ENCODE peak calls at places on chromosome 3, in eight cellular contexts. One of them, this sample, is unnamed.

GRCh38 chr3:143358793-143359491 is 239.4 kb downstream of the CHST2 start:
- DNase-seq in stimulated activated CD4-positive, alpha-beta T cell treated with anti-CD3 and anti-CD28 coated beads, Interleukin-4, amount 100 ng/mL, for 24 hours: no peak
- DNase-seq in progenitor cell of endocrine pancreas: no peak
- DNase-seq in neuronal stem cell: no peak
- DNase-seq in Kasumi-1: no peak
- DNase-seq in NCI-H460: no peak
- DNase-seq in activated CD4-positive, alpha-beta T cell treated with anti-CD3 and anti-CD28 coated beads for 36 hours: no peak
- DNase-seq in fibroblast of lung: no peak
- DNase-seq in this sample: no peak

GRCh38 chr3:142934128-142934896 is 29.2 kb downstream of the PAQR9 start:
- DNase-seq in stimulated activated CD4-positive, alpha-beta T cell treated with anti-CD3 and anti-CD28 coated beads, Interleukin-4, amount 100 ng/mL, for 24 hours: no peak
- DNase-seq in progenitor cell of endocrine pancreas: no peak
- DNase-seq in neuronal stem cell: no peak
- DNase-seq in Kasumi-1: no peak
- DNase-seq in NCI-H460: no peak
- DNase-seq in activated CD4-positive, alpha-beta T cell treated with anti-CD3 and anti-CD28 coated beads for 36 hours: no peak
- DNase-seq in fibroblast of lung: no peak
- DNase-seq in this sample: no peak

GRCh38 chr3:108342829-108343478 is 46.6 kb downstream of the HHLA2 start:
- DNase-seq in stimulated activated CD4-positive, alpha-beta T cell treated with anti-CD3 and anti-CD28 coated beads, Interleukin-4, amount 100 ng/mL, for 24 hours: no peak
- DNase-seq in progenitor cell of endocrine pancreas: no peak
- DNase-seq in neuronal stem cell: no peak
- DNase-seq in Kasumi-1: no peak
- DNase-seq in NCI-H460: no peak
- DNase-seq in activated CD4-positive, alpha-beta T cell treated with anti-CD3 and anti-CD28 coated beads for 36 hours: no peak
- DNase-seq in fibroblast of lung: peak; percentile 84
- DNase-seq in this sample: peak; percentile 17

GRCh38 chr3:25386686-25387271 is 41.3 kb upstream of the RARB start:
- DNase-seq in stimulated activated CD4-positive, alpha-beta T cell treated with anti-CD3 and anti-CD28 coated beads, Interleukin-4, amount 100 ng/mL, for 24 hours: no peak
- DNase-seq in progenitor cell of endocrine pancreas: no peak
- DNase-seq in neuronal stem cell: no peak
- DNase-seq in Kasumi-1: no peak
- DNase-seq in NCI-H460: no peak
- DNase-seq in activated CD4-positive, alpha-beta T cell treated with anti-CD3 and anti-CD28 coated beads for 36 hours: no peak
- DNase-seq in fibroblast of lung: no peak
- DNase-seq in this sample: no peak

GRCh38 chr3:177968891-177969290 is 567.3 kb upstream of the KCNMB2 start:
- DNase-seq in stimulated activated CD4-positive, alpha-beta T cell treated with anti-CD3 and anti-CD28 coated beads, Interleukin-4, amount 100 ng/mL, for 24 hours: no peak
- DNase-seq in progenitor cell of endocrine pancreas: no peak
- DNase-seq in neuronal stem cell: no peak
- DNase-seq in Kasumi-1: no peak
- DNase-seq in NCI-H460: no peak
- DNase-seq in activated CD4-positive, alpha-beta T cell treated with anti-CD3 and anti-CD28 coated beads for 36 hours: no peak
- DNase-seq in fibroblast of lung: peak; percentile 68
- DNase-seq in this sample: no peak

GRCh38 chr3:125431912-125432587 is 56.9 kb upstream of the ZNF148 start:
- DNase-seq in stimulated activated CD4-positive, alpha-beta T cell treated with anti-CD3 and anti-CD28 coated beads, Interleukin-4, amount 100 ng/mL, for 24 hours: no peak
- DNase-seq in progenitor cell of endocrine pancreas: no peak
- DNase-seq in neuronal stem cell: no peak
- DNase-seq in Kasumi-1: no peak
- DNase-seq in NCI-H460: no peak
- DNase-seq in activated CD4-positive, alpha-beta T cell treated with anti-CD3 and anti-CD28 coated beads for 36 hours: no peak
- DNase-seq in fibroblast of lung: peak; percentile 35
- DNase-seq in this sample: no peak

GRCh38 chr3:12879191-12879815 is 37.9 kb upstream of the RPL32 start:
- DNase-seq in stimulated activated CD4-positive, alpha-beta T cell treated with anti-CD3 and anti-CD28 coated beads, Interleukin-4, amount 100 ng/mL, for 24 hours: no peak
- DNase-seq in progenitor cell of endocrine pancreas: no peak
- DNase-seq in neuronal stem cell: no peak
- DNase-seq in Kasumi-1: no peak
- DNase-seq in NCI-H460: no peak
- DNase-seq in activated CD4-positive, alpha-beta T cell treated with anti-CD3 and anti-CD28 coated beads for 36 hours: no peak
- DNase-seq in fibroblast of lung: no peak
- DNase-seq in this sample: no peak

GRCh38 chr3:186180891-186181471 is 72.1 kb upstream of the ETV5 start:
- DNase-seq in stimulated activated CD4-positive, alpha-beta T cell treated with anti-CD3 and anti-CD28 coated beads, Interleukin-4, amount 100 ng/mL, for 24 hours: no peak
- DNase-seq in progenitor cell of endocrine pancreas: no peak
- DNase-seq in neuronal stem cell: no peak
- DNase-seq in Kasumi-1: peak; percentile 5
- DNase-seq in NCI-H460: no peak
- DNase-seq in activated CD4-positive, alpha-beta T cell treated with anti-CD3 and anti-CD28 coated beads for 36 hours: no peak
- DNase-seq in fibroblast of lung: no peak
- DNase-seq in this sample: no peak

GRCh38 chr3:4721511-4721911 is 228.4 kb downstream of the ITPR1 start:
- DNase-seq in stimulated activated CD4-positive, alpha-beta T cell treated with anti-CD3 and anti-CD28 coated beads, Interleukin-4, amount 100 ng/mL, for 24 hours: no peak
- DNase-seq in progenitor cell of endocrine pancreas: no peak
- DNase-seq in neuronal stem cell: no peak
- DNase-seq in Kasumi-1: no peak
- DNase-seq in NCI-H460: no peak
- DNase-seq in activated CD4-positive, alpha-beta T cell treated with anti-CD3 and anti-CD28 coated beads for 36 hours: no peak
- DNase-seq in fibroblast of lung: peak; percentile 99
- DNase-seq in this sample: no peak

GRCh38 chr3:194174980-194175379 is 39.0 kb downstream of the HES1 start:
- DNase-seq in stimulated activated CD4-positive, alpha-beta T cell treated with anti-CD3 and anti-CD28 coated beads, Interleukin-4, amount 100 ng/mL, for 24 hours: no peak
- DNase-seq in progenitor cell of endocrine pancreas: no peak
- DNase-seq in neuronal stem cell: no peak
- DNase-seq in Kasumi-1: no peak
- DNase-seq in NCI-H460: no peak
- DNase-seq in activated CD4-positive, alpha-beta T cell treated with anti-CD3 and anti-CD28 coated beads for 36 hours: no peak
- DNase-seq in fibroblast of lung: no peak
- DNase-seq in this sample: no peak

GRCh38 chr3:37214076-37214475 is 39.7 kb upstream of the LRRFIP2 start:
- DNase-seq in stimulated activated CD4-positive, alpha-beta T cell treated with anti-CD3 and anti-CD28 coated beads, Interleukin-4, amount 100 ng/mL, for 24 hours: no peak
- DNase-seq in progenitor cell of endocrine pancreas: no peak
- DNase-seq in neuronal stem cell: no peak
- DNase-seq in Kasumi-1: no peak
- DNase-seq in NCI-H460: no peak
- DNase-seq in activated CD4-positive, alpha-beta T cell treated with anti-CD3 and anti-CD28 coated beads for 36 hours: no peak
- DNase-seq in fibroblast of lung: no peak
- DNase-seq in this sample: no peak

GRCh38 chr3:147838650-147839049 is 429.5 kb downstream of the ZIC1 start:
- DNase-seq in stimulated activated CD4-positive, alpha-beta T cell treated with anti-CD3 and anti-CD28 coated beads, Interleukin-4, amount 100 ng/mL, for 24 hours: no peak
- DNase-seq in progenitor cell of endocrine pancreas: no peak
- DNase-seq in neuronal stem cell: no peak
- DNase-seq in Kasumi-1: peak; percentile 17
- DNase-seq in NCI-H460: no peak
- DNase-seq in activated CD4-positive, alpha-beta T cell treated with anti-CD3 and anti-CD28 coated beads for 36 hours: no peak
- DNase-seq in fibroblast of lung: no peak
- DNase-seq in this sample: no peak